ENCODE peak calls at places on chromosomes 11 and 22, in six cellular contexts. M is T-cell; Y is progenitor cell of endocrine pancreas; W is NCI-H1436; O is posterior vena cava; V is activated naive CD4-positive, alpha-beta T cell. J is an unnamed sample.

GRCh38 chr11:20112291-20113146 is 47.8 kb downstream of the DBX1 start:
- DNase-seq in M (no peak), O (peak), W (no peak), Y (no peak), V (no peak), J (no peak)

GRCh38 chr22:31631381-31631780 is 30.6 kb downstream of the PISD start:
- DNase-seq in Y (no peak), O (no peak), V (no peak), W (no peak), M (no peak), J (no peak)

GRCh38 chr11:64872790-64873488 is 5.5 kb downstream of the EHD1 start:
- DNase-seq in M (no peak), Y (no peak), W (no peak), V (no peak), O (no peak), J (no peak)

GRCh38 chr11:46906596-46906995 is 11.8 kb downstream of the LRP4 start:
- DNase-seq in W (no peak), Y (no peak), O (peak), V (no peak), M (no peak), J (no peak)

GRCh38 chr11:76225122-76225584 is 18.9 kb upstream of the WNT11 start:
- DNase-seq in W (no peak), Y (no peak), O (peak), M (no peak), V (no peak), J (no peak)

GRCh38 chr11:46916669-46917108 is 1.7 kb downstream of the LRP4 start:
- DNase-seq in V (no peak), M (no peak), Y (peak), W (no peak), O (no peak), J (no peak)

GRCh38 chr11:67564230-67564629 is 19.4 kb upstream of the GSTP1 start:
- DNase-seq in W (no peak), Y (no peak), M (no peak), V (no peak), O (no peak), J (no peak)

GRCh38 chr22:43174941-43175531 is 11.9 kb downstream of the TTLL12 start:
- DNase-seq in M (no peak), Y (no peak), O (peak), V (no peak), W (no peak), J (no peak)

GRCh38 chr22:29031236-29031982 is 30.2 kb downstream of the C22orf31 start:
- DNase-seq in V (no peak), M (no peak), Y (no peak), W (no peak), O (peak), J (no peak)

GRCh38 chr22:38243007-38243775 is 29.6 kb downstream of the TMEM184B start:
- DNase-seq in O (no peak), W (peak), M (no peak), Y (peak), V (no peak), J (no peak)

GRCh38 chr11:125990244-125990643 is 44.4 kb downstream of the VSIG10L2 start:
- DNase-seq in O (no peak), W (no peak), M (no peak), Y (no peak), V (no peak), J (no peak)

GRCh38 chr11:93564895-93565294 is 21.7 kb upstream of the SMCO4 start:
- DNase-seq in V (no peak), W (no peak), M (no peak), O (no peak), Y (no peak), J (no peak)

GRCh38 chr11:102733232-102733875 is 8.6 kb upstream of the MMP8 start:
- DNase-seq in O (peak), Y (no peak), W (peak), M (no peak), V (no peak), J (no peak)

GRCh38 chr11:67364169-67364568 is 9.2 kb downstream of the CLCF1 start:
- DNase-seq in V (no peak), M (no peak), W (no peak), Y (no peak), O (no peak), J (no peak)